ENCODE peak calls at places on chromosome 11, in seven cellular contexts. One of them, this sample, is unnamed.

GRCh38 chr11:92765965-92766371 is 203.5 kb upstream of the MTNR1B start:
- DNase-seq in K562: peak
- DNase-seq in H1: peak
- DNase-seq in SK-N-SH: peak
- DNase-seq in GM12878: no peak
- DNase-seq in HepG2: no peak
- DNase-seq in GM12892: no peak
- DNase-seq in this sample: no peak

GRCh38 chr11:34263462-34264186 is 94.2 kb downstream of the ABTB2 start:
- DNase-seq in K562: no peak
- DNase-seq in H1: no peak
- DNase-seq in SK-N-SH: no peak
- DNase-seq in GM12878: no peak
- DNase-seq in HepG2: peak
- DNase-seq in GM12892: no peak
- DNase-seq in this sample: no peak

GRCh38 chr11:38304926-38305325 is 1706.9 kb upstream of the RAG2 start:
- DNase-seq in K562: no peak
- DNase-seq in H1: no peak
- DNase-seq in SK-N-SH: no peak
- DNase-seq in GM12878: no peak
- DNase-seq in HepG2: no peak
- DNase-seq in GM12892: no peak
- DNase-seq in this sample: no peak

GRCh38 chr11:100618914-100619313 is 68.2 kb upstream of the ARHGAP42 start:
- DNase-seq in K562: no peak
- DNase-seq in H1: no peak
- DNase-seq in SK-N-SH: no peak
- DNase-seq in GM12878: no peak
- DNase-seq in HepG2: no peak
- DNase-seq in GM12892: no peak
- DNase-seq in this sample: no peak

GRCh38 chr11:119641991-119642745 is 86.8 kb downstream of the NECTIN1 start:
- DNase-seq in K562: peak
- DNase-seq in H1: no peak
- DNase-seq in SK-N-SH: peak
- DNase-seq in GM12878: no peak
- DNase-seq in HepG2: peak
- DNase-seq in GM12892: no peak
- DNase-seq in this sample: no peak

GRCh38 chr11:124050770-124051169 is 9.6 kb upstream of the OR10G7 start:
- DNase-seq in K562: no peak
- DNase-seq in H1: no peak
- DNase-seq in SK-N-SH: no peak
- DNase-seq in GM12878: no peak
- DNase-seq in HepG2: no peak
- DNase-seq in GM12892: no peak
- DNase-seq in this sample: no peak

GRCh38 chr11:2306971-2307732 is 5.3 kb downstream of the TSPAN32 start:
- DNase-seq in K562: peak
- DNase-seq in H1: no peak
- DNase-seq in SK-N-SH: peak
- DNase-seq in GM12878: no peak
- DNase-seq in HepG2: no peak
- DNase-seq in GM12892: no peak
- DNase-seq in this sample: no peak

GRCh38 chr11:65695459-65696241 is 16.4 kb upstream of the KAT5 start:
- DNase-seq in K562: no peak
- DNase-seq in H1: no peak
- DNase-seq in SK-N-SH: no peak
- DNase-seq in GM12878: no peak
- DNase-seq in HepG2: peak
- DNase-seq in GM12892: no peak
- DNase-seq in this sample: no peak

GRCh38 chr11:2386591-2386990 is 9.5 kb downstream of the CD81 start:
- DNase-seq in K562: no peak
- DNase-seq in H1: no peak
- DNase-seq in SK-N-SH: no peak
- DNase-seq in GM12878: no peak
- DNase-seq in HepG2: no peak
- DNase-seq in GM12892: no peak
- DNase-seq in this sample: no peak

GRCh38 chr11:128956401-128957203 is 13.9 kb upstream of the TP53AIP1 start:
- DNase-seq in K562: peak
- DNase-seq in H1: no peak
- DNase-seq in SK-N-SH: peak
- DNase-seq in GM12878: peak
- DNase-seq in HepG2: peak
- DNase-seq in GM12892: no peak
- DNase-seq in this sample: no peak

GRCh38 chr11:118437736-118438125 is 1.4 kb downstream of the KMT2A start:
- DNase-seq in K562: peak
- DNase-seq in H1: peak
- DNase-seq in SK-N-SH: peak
- DNase-seq in GM12878: no peak
- DNase-seq in HepG2: peak
- DNase-seq in GM12892: no peak
- DNase-seq in this sample: no peak

GRCh38 chr11:23755769-23756168 is 741.1 kb upstream of the LUZP2 start:
- DNase-seq in K562: no peak
- DNase-seq in H1: no peak
- DNase-seq in SK-N-SH: no peak
- DNase-seq in GM12878: no peak
- DNase-seq in HepG2: no peak
- DNase-seq in GM12892: no peak
- DNase-seq in this sample: no peak

GRCh38 chr11:125956371-125956770 is 10.5 kb downstream of the VSIG10L2 start:
- DNase-seq in K562: no peak
- DNase-seq in H1: no peak
- DNase-seq in SK-N-SH: no peak
- DNase-seq in GM12878: no peak
- DNase-seq in HepG2: no peak
- DNase-seq in GM12892: no peak
- DNase-seq in this sample: no peak

GRCh38 chr11:130400793-130401483 is 27.5 kb downstream of the ADAMTS8 start:
- DNase-seq in K562: no peak
- DNase-seq in H1: no peak
- DNase-seq in SK-N-SH: no peak
- DNase-seq in GM12878: no peak
- DNase-seq in HepG2: no peak
- DNase-seq in GM12892: no peak
- DNase-seq in this sample: no peak

DNA sequence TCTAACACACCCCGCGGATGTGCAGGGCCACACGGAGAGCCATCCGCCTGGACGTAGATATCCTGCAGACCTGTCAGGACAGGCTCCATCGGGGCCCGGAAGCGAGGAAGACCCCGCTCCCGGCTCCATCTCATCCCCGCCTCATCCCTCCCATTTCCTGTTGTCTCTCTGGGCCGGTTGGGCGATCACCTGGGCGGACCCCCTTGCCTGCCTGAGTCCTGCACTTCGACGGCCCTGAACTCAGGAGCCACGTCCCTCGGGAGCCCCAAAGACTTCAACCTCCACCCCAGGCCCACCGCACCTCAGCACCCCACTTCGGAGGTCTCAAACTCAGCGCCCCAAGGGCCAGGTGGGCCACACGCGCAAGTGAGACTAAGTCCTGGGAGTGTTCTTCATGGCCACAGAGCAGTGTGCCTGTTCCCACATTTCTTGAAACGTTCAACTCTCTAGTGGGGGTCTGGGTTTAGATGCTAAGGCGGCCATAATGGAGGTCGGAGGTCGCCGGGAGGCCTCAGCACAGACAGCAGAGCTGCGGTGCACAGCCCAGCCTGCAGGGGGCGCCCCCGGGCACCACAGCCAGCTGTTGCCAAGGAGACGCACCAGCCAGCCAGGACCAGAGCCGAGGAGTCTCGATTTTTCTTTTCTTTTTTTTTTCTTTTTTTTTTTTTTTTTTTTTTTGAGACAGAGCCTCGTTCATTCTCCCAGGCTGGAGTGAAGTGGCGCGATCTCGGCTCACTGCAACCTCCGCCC is 26.0 kb upstream of the FADD start:
- DNase-seq in K562: peak
- DNase-seq in H1: peak
- DNase-seq in SK-N-SH: peak
- DNase-seq in GM12878: no peak
- DNase-seq in HepG2: peak
- DNase-seq in GM12892: peak
- DNase-seq in this sample: peak
- TF ChIP-seq TAF1 in K562: no peak
- TF ChIP-seq TAF1 in H1: no peak
- TF ChIP-seq TAF1 in SK-N-SH: no peak
- TF ChIP-seq TAF1 in GM12878: no peak
- TF ChIP-seq TAF1 in HepG2: no peak
- TF ChIP-seq TAF1 in GM12892: no peak
- TF ChIP-seq TAF1 in this sample: no peak

DNA sequence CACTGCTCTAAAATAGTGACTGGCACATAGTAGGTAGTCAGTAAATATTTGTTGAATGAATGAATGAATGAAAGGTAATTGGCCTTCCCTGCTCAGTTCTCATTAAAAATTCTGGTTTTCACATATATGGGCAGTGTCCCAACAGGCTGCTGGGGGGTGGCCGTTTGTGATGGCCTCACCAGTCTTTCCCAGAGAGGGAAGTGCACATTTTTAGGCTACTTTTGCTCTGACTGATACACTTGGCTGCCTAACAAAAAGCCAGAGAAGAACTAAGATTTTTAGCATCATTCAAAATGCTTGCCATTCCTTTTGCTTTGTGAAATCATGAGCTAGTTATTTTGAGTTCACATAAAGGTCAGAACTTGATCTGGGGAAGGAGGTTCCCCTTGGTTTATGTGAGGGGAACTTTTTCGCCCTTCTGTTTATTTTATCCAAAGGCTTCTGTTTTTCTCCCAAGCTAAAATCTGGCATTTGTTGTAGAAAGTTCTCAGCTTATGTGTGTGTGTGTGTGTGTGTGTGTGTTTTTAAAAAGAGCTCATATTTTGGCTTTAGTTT is 83.1 kb downstream of the PTPRJ start:
- DNase-seq in K562: no peak
- DNase-seq in H1: no peak
- DNase-seq in SK-N-SH: no peak
- DNase-seq in GM12878: no peak
- DNase-seq in HepG2: no peak
- DNase-seq in GM12892: no peak
- DNase-seq in this sample: no peak
- TF ChIP-seq TAF1 in K562: no peak
- TF ChIP-seq TAF1 in H1: no peak
- TF ChIP-seq TAF1 in SK-N-SH: no peak
- TF ChIP-seq TAF1 in GM12878: no peak
- TF ChIP-seq TAF1 in HepG2: no peak
- TF ChIP-seq TAF1 in GM12892: no peak
- TF ChIP-seq TAF1 in this sample: no peak

DNA sequence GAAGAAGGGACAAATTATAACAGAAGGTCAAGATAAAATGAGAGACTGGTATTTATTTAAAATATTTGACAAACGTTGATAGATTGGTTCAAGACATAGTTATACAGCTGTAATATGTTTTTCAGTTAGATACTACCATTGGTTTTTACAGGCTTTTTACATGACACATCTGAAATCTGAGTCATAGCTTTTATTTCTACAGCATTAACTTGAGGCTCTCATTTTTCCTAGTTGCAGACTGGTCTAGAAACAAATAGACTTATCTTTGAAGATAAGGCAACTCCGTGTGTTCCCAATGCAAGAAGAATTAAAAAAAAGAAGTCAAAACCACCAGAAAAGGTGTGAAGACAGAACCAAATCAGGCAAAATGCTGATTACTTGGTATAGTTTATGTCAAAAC is 31.3 kb downstream of the CEP57 start:
- DNase-seq in K562: no peak
- DNase-seq in H1: no peak
- DNase-seq in SK-N-SH: no peak
- DNase-seq in GM12878: no peak
- DNase-seq in HepG2: no peak
- DNase-seq in GM12892: no peak
- DNase-seq in this sample: no peak
- TF ChIP-seq TAF1 in K562: no peak
- TF ChIP-seq TAF1 in H1: no peak
- TF ChIP-seq TAF1 in SK-N-SH: no peak
- TF ChIP-seq TAF1 in GM12878: no peak
- TF ChIP-seq TAF1 in HepG2: no peak
- TF ChIP-seq TAF1 in GM12892: no peak
- TF ChIP-seq TAF1 in this sample: no peak

GRCh38 chr11:105740164-105740903 is 130.5 kb downstream of the GRIA4 start:
- DNase-seq in K562: no peak
- DNase-seq in H1: no peak
- DNase-seq in SK-N-SH: no peak
- DNase-seq in GM12878: peak
- DNase-seq in HepG2: no peak
- DNase-seq in GM12892: no peak
- DNase-seq in this sample: no peak

GRCh38 chr11:105741488-105742020 is 131.7 kb downstream of the GRIA4 start:
- DNase-seq in K562: no peak
- DNase-seq in H1: no peak
- DNase-seq in SK-N-SH: no peak
- DNase-seq in GM12878: no peak
- DNase-seq in HepG2: no peak
- DNase-seq in GM12892: no peak
- DNase-seq in this sample: no peak

GRCh38 chr11:105734422-105734821 is 124.5 kb downstream of the GRIA4 start:
- DNase-seq in K562: no peak
- DNase-seq in H1: no peak
- DNase-seq in SK-N-SH: no peak
- DNase-seq in GM12878: no peak
- DNase-seq in HepG2: no peak
- DNase-seq in GM12892: no peak
- DNase-seq in this sample: no peak

DNA sequence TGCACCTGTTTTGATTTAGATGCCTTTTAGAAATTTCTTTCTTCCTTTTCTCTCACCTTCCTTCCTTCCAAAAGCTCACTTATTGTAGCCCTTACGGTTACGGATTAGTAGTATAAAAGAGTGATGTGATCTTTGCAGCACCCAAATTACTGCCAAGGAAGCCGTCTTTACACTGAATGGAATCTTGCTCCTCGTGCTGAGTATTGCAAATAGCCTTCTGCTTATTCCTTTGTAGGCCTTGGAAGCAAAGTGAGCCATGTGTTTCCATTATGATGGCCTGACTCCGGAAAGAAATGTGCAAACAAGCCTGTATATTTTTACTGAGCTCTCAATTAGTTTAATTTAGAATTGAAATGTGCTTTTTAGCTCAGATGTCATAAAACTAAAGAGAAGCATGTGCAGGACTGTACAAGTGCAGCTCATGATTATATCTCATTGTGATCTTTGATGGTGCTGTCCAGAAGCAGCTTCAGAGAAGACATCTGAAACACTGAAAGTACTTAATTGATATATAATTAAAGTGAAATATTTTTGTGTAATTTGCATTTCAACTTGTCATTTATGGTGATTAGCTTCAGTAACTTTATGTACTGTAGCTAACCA is 129.2 kb downstream of the GRIA4 start:
- DNase-seq in K562: no peak
- DNase-seq in H1: no peak
- DNase-seq in SK-N-SH: peak
- DNase-seq in GM12878: no peak
- DNase-seq in HepG2: no peak
- DNase-seq in GM12892: no peak
- DNase-seq in this sample: no peak
- TF ChIP-seq TAF1 in K562: no peak
- TF ChIP-seq TAF1 in H1: no peak
- TF ChIP-seq TAF1 in SK-N-SH: no peak
- TF ChIP-seq TAF1 in GM12878: no peak
- TF ChIP-seq TAF1 in HepG2: no peak
- TF ChIP-seq TAF1 in GM12892: no peak
- TF ChIP-seq TAF1 in this sample: no peak

This sample was measured in GM12891.